ENCODE peak calls at places on chromosomes 13 and 19, in five cellular contexts. I is CD8-positive, alpha-beta T cell; J is suprapubic skin; N is stomach; X is SK-N-SH. H is an unnamed sample.

GRCh38 chr19:45780448-45781281 is 1.6 kb downstream of the DMPK start:
- DNase-seq in X (no peak), I (no peak), J (no peak), N (no peak), H (no peak)

GRCh38 chr13:44306401-44307192 is 67.0 kb upstream of the SERP2 start:
- DNase-seq in J (no peak), N (peak), X (no peak), I (no peak), H (no peak)

GRCh38 chr13:112702341-112702982 is 12.6 kb downstream of the ATP11A start:
- DNase-seq in N (peak), J (peak), X (no peak), I (no peak), H (no peak)

GRCh38 chr13:68078874-68079273 is 848.7 kb upstream of the PCDH9 start:
- DNase-seq in N (no peak), J (no peak), I (no peak), X (no peak), H (no peak)

GRCh38 chr13:80177327-80177726 is 163.6 kb downstream of the SPRY2 start:
- DNase-seq in N (no peak), X (no peak), J (no peak), I (no peak), H (no peak)

GRCh38 chr19:49613374-49613773 is 22.4 kb downstream of the PRR12 start:
- DNase-seq in X (no peak), N (no peak), I (no peak), J (no peak), H (no peak)

GRCh38 chr19:41299755-41300089 is 10.2 kb upstream of the CCDC97 start:
- DNase-seq in X (no peak), N (peak), I (peak), J (peak), H (no peak)

GRCh38 chr13:29621401-29621800 is 25.9 kb upstream of the SLC7A1 start:
- DNase-seq in N (no peak), I (no peak), J (no peak), X (no peak), H (no peak)

GRCh38 chr19:8221161-8221560 is 12.0 kb downstream of the CERS4 start:
- DNase-seq in J (no peak), N (peak), X (no peak), I (no peak), H (no peak)

GRCh38 chr13:110932588-110932987 is 17.7 kb upstream of the ANKRD10 start:
- DNase-seq in X (no peak), N (no peak), J (no peak), I (no peak), H (no peak)

GRCh38 chr13:24625870-24626419 is 54.3 kb upstream of the ATP12A start:
- DNase-seq in X (no peak), I (no peak), N (peak), J (no peak), H (no peak)

GRCh38 chr19:41321600-41322270 is 11.8 kb downstream of the CCDC97 start:
- DNase-seq in I (no peak), J (no peak), X (peak), N (no peak), H (no peak)

GRCh38 chr19:32337176-32337808 is 8.1 kb upstream of the ZNF507 start:
- DNase-seq in I (no peak), J (no peak), X (no peak), N (no peak), H (no peak)

GRCh38 chr19:32333227-32333626 is 12.2 kb upstream of the ZNF507 start:
- DNase-seq in N (no peak), X (no peak), J (no peak), I (no peak), H (no peak)

GRCh38 chr19:32339988-32340874 is 5.2 kb upstream of the ZNF507 start:
- DNase-seq in J (no peak), X (peak), N (peak), I (peak), H (no peak)

DNA sequence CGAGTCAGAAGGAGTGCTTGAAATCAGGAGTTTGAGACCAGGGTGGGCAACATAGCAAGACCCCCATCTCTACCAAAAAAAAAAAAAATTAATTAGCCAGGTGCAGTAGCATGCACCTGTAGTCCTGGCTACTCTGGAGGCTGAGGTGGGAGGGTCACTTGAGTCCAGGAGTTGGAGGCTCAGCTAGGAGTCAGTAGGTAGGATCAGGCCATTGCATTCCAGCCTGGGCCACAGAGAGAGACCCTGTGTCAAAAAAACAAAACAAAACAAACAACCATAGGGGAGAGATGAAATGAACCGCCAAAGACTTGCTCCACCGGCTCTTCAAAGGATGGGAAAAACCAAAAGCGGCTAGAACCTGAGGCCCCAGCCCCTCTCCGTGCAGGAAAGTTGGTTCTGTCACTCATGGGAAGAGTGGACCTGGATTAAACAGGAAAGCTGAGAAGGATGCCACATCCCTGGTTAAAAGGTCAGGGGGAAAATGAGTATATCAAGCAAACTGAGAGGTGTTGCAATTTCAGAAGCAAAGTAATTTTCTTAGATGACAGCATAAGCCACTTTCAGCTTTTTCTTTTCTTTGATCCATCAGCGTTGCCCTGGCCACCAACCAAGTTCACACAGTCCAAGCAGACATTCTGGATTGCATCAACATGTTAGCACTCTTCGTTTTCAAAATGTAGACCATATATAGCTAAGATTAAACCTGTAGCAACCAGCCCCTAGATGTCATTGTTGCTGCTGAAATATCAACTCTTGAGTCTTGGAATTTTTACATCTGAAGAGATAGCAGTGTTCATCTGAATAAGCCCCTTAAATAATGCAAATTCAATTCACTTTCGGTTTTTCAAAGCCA is 8.9 kb upstream of the ZNF507 start:
- DNase-seq in J (no peak), I (no peak), N (no peak), X (no peak), H (no peak)
- TF ChIP-seq CTCF in J (no peak), I (no peak), N (no peak), X (no peak), H (peak)

GRCh38 chr13:73767747-73768315 is 366.4 kb downstream of the KLF12 start:
- DNase-seq in J (no peak), X (peak), I (no peak), N (no peak), H (no peak)

GRCh38 chr13:73765651-73766384 is 368.4 kb downstream of the KLF12 start:
- DNase-seq in I (peak), J (peak), X (peak), N (peak), H (no peak)

GRCh38 chr13:73772449-73773186 is 361.6 kb downstream of the KLF12 start:
- DNase-seq in X (no peak), I (no peak), N (no peak), J (no peak), H (no peak)

DNA sequence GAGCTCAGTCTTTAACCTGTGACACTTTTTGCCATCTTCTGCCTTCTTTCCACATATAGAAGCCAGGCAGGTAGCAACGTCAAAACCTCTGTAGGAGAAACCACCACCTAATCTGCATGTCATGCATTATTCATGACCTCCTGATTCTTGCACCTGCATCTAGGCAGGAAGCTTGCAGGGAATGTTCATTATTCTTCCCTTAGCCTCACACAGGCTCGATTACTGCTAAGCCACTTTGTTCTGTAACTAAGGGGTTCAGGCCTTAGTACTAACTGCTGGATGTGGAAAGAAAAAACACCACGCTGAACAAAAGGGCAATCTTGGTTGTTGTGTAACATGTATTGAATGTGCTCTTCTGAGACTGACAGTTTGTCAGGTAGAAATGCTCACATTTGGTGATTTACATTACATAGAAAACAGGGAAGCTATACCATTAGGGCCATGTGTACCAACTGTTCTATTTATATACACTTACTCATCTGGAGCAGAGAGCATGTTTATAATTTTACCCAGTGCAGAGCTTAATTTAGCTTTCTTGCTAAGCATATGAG is 366.9 kb downstream of the KLF12 start:
- DNase-seq in X (no peak), N (no peak), J (no peak), I (no peak), H (no peak)
- H3K27ac ChIP-seq in X (peak), N (peak), J (no peak), I (peak), H (no peak)

GRCh38 chr19:54030895-54031586 is 32.7 kb downstream of the VSTM1 start:
- DNase-seq in J (no peak), N (no peak), X (no peak), I (no peak), H (no peak)
- TF ChIP-seq CTCF in J (no peak), N (no peak), X (peak), I (no peak), H (no peak)

GRCh38 chr19:13734751-13735150 is 29.6 kb upstream of the MRI1 start:
- DNase-seq in I (no peak), N (no peak), X (no peak), J (no peak), H (no peak)
- H3K27ac ChIP-seq in I (no peak), N (no peak), X (no peak), J (peak), H (no peak)

DNA sequence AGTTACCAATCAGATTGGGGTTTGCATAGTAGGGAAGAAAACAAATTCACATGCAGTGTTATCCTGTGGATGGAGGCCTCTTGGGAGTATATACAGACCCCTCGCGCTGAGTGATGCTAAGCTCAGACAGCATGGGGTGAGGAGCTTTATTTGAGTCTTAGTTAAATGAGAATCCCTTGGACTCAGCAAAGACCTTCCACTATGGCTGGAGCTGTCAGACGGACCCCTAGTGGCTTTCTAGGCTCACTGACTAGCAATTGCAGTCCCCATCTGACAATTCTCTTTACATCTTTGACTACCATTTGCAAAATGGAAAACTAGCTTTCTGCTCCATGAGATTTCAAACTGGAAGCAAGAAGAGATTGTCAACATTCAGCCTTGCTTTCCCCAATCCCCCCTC is 90.4 kb downstream of the STOML3 start:
- DNase-seq in X (peak), J (no peak), N (no peak), I (no peak), H (no peak)
- TF ChIP-seq CTCF in X (no peak), J (no peak), N (no peak), I (no peak), H (no peak)